ENCODE peak calls at places on chromosomes 7 and 10, in five cellular contexts. A is heart left ventricle, M is Peyer's patch, V is Karpas-422, N is Caco-2. G is an unnamed sample.
A peak's percentile ranks its signal among the peaks of the same experiment; 100 is the strongest.

GRCh38 chr10:132679640-132680039 is 106.3 kb downstream of the NKX6-2 start:
- DNase-seq in A (no peak), M (peak; percentile 20), V (no peak), N (no peak), G (no peak)

GRCh38 chr10:63887026-63887589 is 365.9 kb downstream of the REEP3 start:
- DNase-seq in A (no peak), M (no peak), V (peak; percentile 86), N (peak; percentile 42), G (no peak)

GRCh38 chr7:107254398-107254985 is 85.7 kb downstream of the HBP1 start:
- DNase-seq in A (no peak), M (no peak), V (no peak), N (no peak), G (no peak)

GRCh38 chr10:95819620-95820329 is 63.8 kb downstream of the ENTPD1 start:
- DNase-seq in A (no peak), M (no peak), V (no peak), N (no peak), G (no peak)

GRCh38 chr10:3452234-3452633 is 279.7 kb upstream of the PITRM1 start:
- DNase-seq in A (no peak), M (no peak), V (no peak), N (no peak), G (peak; percentile 94)

GRCh38 chr10:110087682-110088081 is 79.9 kb downstream of the ADD3 start:
- DNase-seq in A (no peak), M (no peak), V (no peak), N (no peak), G (no peak)

GRCh38 chr10:123561145-123561448 is 105.1 kb upstream of the GPR26 start:
- DNase-seq in A (no peak), M (no peak), V (no peak), N (no peak), G (no peak)

GRCh38 chr7:68245688-68246087 is 1249.1 kb downstream of the TYW1 start:
- DNase-seq in A (no peak), M (no peak), V (no peak), N (no peak), G (no peak)

GRCh38 chr7:158471716-158472115 is 115.9 kb downstream of the PTPRN2 start:
- DNase-seq in A (no peak), M (no peak), V (no peak), N (no peak), G (no peak)

GRCh38 chr10:68558478-68558877 is 1.7 kb upstream of the TET1 start:
- DNase-seq in A (no peak), M (no peak), V (no peak), N (no peak), G (no peak)

GRCh38 chr7:8590791-8591190 is 157.4 kb downstream of the NXPH1 start:
- DNase-seq in A (no peak), M (no peak), V (no peak), N (no peak), G (no peak)

GRCh38 chr7:33804261-33804660 is 101.1 kb upstream of the BMPER start:
- DNase-seq in A (no peak), M (no peak), V (no peak), N (no peak), G (no peak)

GRCh38 chr7:107692501-107692900 is 31.9 kb downstream of the SLC26A4 start:
- DNase-seq in A (no peak), M (no peak), V (no peak), N (no peak), G (no peak)

GRCh38 chr7:22074961-22075360 is 129.3 kb upstream of the CDCA7L start:
- DNase-seq in A (no peak), M (no peak), V (no peak), N (no peak), G (no peak)

GRCh38 chr10:1535337-1535957 is 201.9 kb downstream of the ADARB2 start:
- DNase-seq in A (no peak), M (peak; percentile 23), V (no peak), N (no peak), G (no peak)

GRCh38 chr7:22576941-22577927 is 77.2 kb upstream of the STEAP1B start:
- DNase-seq in A (peak; percentile 40), M (no peak), V (no peak), N (peak; percentile 59), G (peak; percentile 91)

GRCh38 chr7:102425639-102426267 is 7.6 kb upstream of the ORAI2 start:
- DNase-seq in A (peak; percentile 69), M (peak; percentile 57), V (no peak), N (no peak), G (no peak)

GRCh38 chr7:100971111-100972001 is 2.0 kb downstream of the MUC12 start:
- DNase-seq in A (no peak), M (no peak), V (no peak), N (no peak), G (no peak)

GRCh38 chr7:104950006-104950405 is 64.0 kb upstream of the KMT2E start:
- DNase-seq in A (no peak), M (no peak), V (no peak), N (no peak), G (no peak)

GRCh38 chr7:36894190-36894589 is 169.9 kb upstream of the AOAH start:
- DNase-seq in A (no peak), M (no peak), V (no peak), N (no peak), G (no peak)

GRCh38 chr7:101517304-101517703 is 111.8 kb downstream of the MYL10 start:
- DNase-seq in A (no peak), M (no peak), V (no peak), N (no peak), G (no peak)

GRCh38 chr10:12549297-12549696 is 199.9 kb downstream of the CAMK1D start:
- DNase-seq in A (no peak), M (no peak), V (peak; percentile 54), N (peak; percentile 40), G (no peak)

GRCh38 chr7:99035723-99036530 is 108.0 kb downstream of the SMURF1 start:
- DNase-seq in A (no peak), M (no peak), V (peak; percentile 69), N (no peak), G (no peak)

GRCh38 chr7:157016352-157017041 is 6.0 kb upstream of the MNX1 start:
- DNase-seq in A (no peak), M (no peak), V (no peak), N (no peak), G (no peak)

GRCh38 chr10:86188326-86188725 is 178.3 kb downstream of the GRID1 start:
- DNase-seq in A (no peak), M (no peak), V (no peak), N (no peak), G (no peak)

GRCh38 chr7:124840435-124840834 is 74.8 kb upstream of the GPR37 start:
- DNase-seq in A (no peak), M (no peak), V (no peak), N (no peak), G (no peak)

GRCh38 chr7:121504478-121504877 is 108.4 kb upstream of the FAM3C start:
- DNase-seq in A (no peak), M (no peak), V (no peak), N (no peak), G (peak; percentile 8)

GRCh38 chr7:1397491-1398327 is 61.6 kb downstream of the MICALL2 start:
- DNase-seq in A (no peak), M (no peak), V (no peak), N (no peak), G (no peak)

GRCh38 chr10:107813396-107813795 is 648.9 kb upstream of the SORCS1 start:
- DNase-seq in A (no peak), M (no peak), V (no peak), N (no peak), G (no peak)

GRCh38 chr7:151058766-151059361 is 525 bp upstream of the SLC4A2 start:
- DNase-seq in A (no peak), M (no peak), V (peak; percentile 71), N (no peak), G (no peak)
- H3K4me3 ChIP-seq in A (peak overlapping the region; percentile 84), M (peak overlapping the region; percentile 72), V (peak overlapping the region; percentile 87), N (peak overlapping the region; percentile 59), G (peak overlapping the region; percentile 76)

GRCh38 chr7:63887031-63887430 is 111.6 kb upstream of the ZNF722 start:
- DNase-seq in A (no peak), M (no peak), V (no peak), N (no peak), G (no peak)
- H3K9me3 ChIP-seq in A (peaks cover 72% of the 10 kb centered on the region), M (no peaks in the 10 kb centered on the region), V (peaks cover 10% of the 10 kb centered on the region), N (peaks cover 5% of the 10 kb centered on the region), G (peaks cover 81% of the 10 kb centered on the region)

GRCh38 chr10:117554371-117554770 is 11.8 kb downstream of the EMX2 start:
- DNase-seq in A (no peak), M (no peak), V (no peak), N (no peak), G (no peak)
- H3K27me3 ChIP-seq in A (peaks cover 82% of the 10 kb centered on the region), M (no peaks in the 10 kb centered on the region), V (no peaks in the 10 kb centered on the region), N (peaks cover 3% of the 10 kb centered on the region), G (peaks cover 51% of the 10 kb centered on the region)

DNA sequence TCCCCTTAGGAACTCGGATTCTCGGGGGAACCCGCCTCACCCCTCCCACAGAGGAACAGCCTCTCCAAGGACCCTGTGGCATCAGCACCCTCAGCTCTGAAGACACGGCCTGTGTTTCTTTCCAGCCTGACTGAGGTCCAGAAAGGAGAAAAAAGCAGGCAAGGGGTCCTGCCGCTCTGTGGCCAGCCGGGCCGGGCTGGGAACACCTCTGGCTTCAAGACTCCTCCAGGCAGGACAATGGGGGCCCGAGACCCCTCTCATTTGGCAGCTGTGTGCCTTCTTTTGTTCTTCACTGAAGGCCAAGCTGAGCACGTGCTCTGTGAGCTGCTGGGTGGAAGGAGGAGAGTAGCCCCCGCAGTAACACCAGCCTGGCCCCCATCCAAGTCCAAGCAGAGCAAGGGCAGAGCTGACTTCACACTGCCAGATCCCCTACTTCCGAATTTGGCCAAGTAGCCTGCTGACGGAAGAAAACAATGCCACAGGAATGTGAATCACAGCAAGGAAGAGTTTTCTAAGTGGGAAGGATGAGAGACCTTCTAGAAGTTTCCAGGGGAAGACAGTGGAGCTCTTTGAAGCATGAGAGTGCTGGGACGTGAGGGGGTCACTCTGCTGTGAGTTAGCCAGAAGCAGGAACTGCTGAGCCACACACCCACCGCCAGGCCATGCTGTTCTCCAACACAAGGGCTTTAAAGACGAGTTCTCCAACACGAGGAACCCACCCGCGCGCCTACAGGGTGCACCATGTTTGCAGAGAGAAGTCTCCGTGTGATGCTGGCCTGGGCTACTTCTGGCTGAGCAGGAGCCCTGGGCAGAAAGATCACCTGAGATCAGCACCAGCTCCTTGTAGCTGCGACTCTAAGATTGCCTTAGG is 3.1 kb downstream of the CNPY1 start:
- DNase-seq in A (no peak), M (no peak), V (no peak), N (no peak), G (no peak)
- H3K4me3 ChIP-seq in A (no peak overlapping the region), M (no peak overlapping the region), V (no peak overlapping the region), N (no peak overlapping the region), G (no peak overlapping the region)

GRCh38 chr7:11675163-11675562 is 156.8 kb downstream of the THSD7A start:
- DNase-seq in A (no peak), M (no peak), V (no peak), N (no peak), G (no peak)
- H3K9me3 ChIP-seq in A (peaks cover 35% of the 10 kb centered on the region), M (no peaks in the 10 kb centered on the region), V (no peaks in the 10 kb centered on the region), N (no peaks in the 10 kb centered on the region), G (no peaks in the 10 kb centered on the region)